ENCODE peak calls at places on chromosomes 2 and 18, in six cellular contexts. One of them, this sample, is unnamed.

GRCh38 chr2:229784791-229785190 is 70.4 kb upstream of the DNER start:
- DNase-seq in activated T-cell treated with anti-CD3 and anti-CD28 coated beads for 24 hours: no peak
- DNase-seq in Daoy: no peak
- DNase-seq in choroid plexus epithelial cell: peak; percentile 38
- DNase-seq in GM19239: no peak
- DNase-seq in retinal pigment epithelial cell: no peak
- DNase-seq in this sample: no peak

GRCh38 chr2:216765810-216766259 is 70.5 kb upstream of the IGFBP5 start:
- DNase-seq in choroid plexus epithelial cell: no peak
- DNase-seq in GM19239: no peak
- DNase-seq in activated T-cell treated with anti-CD3 and anti-CD28 coated beads for 24 hours: no peak
- DNase-seq in Daoy: no peak
- DNase-seq in retinal pigment epithelial cell: no peak
- DNase-seq in this sample: no peak

GRCh38 chr2:97889156-97889555 is 106.6 kb downstream of the TMEM131 start:
- DNase-seq in activated T-cell treated with anti-CD3 and anti-CD28 coated beads for 24 hours: no peak
- DNase-seq in GM19239: no peak
- DNase-seq in Daoy: no peak
- DNase-seq in choroid plexus epithelial cell: no peak
- DNase-seq in retinal pigment epithelial cell: no peak
- DNase-seq in this sample: no peak

GRCh38 chr18:26548144-26549102 is at the start of gene KCTD1:
- DNase-seq in Daoy: peak; percentile 85
- DNase-seq in retinal pigment epithelial cell: peak; percentile 46
- DNase-seq in choroid plexus epithelial cell: peak; percentile 90
- DNase-seq in GM19239: peak; percentile 95
- DNase-seq in activated T-cell treated with anti-CD3 and anti-CD28 coated beads for 24 hours: peak; percentile 66
- DNase-seq in this sample: peak; percentile 63

GRCh38 chr2:128686498-128686861 is 367.8 kb upstream of the HS6ST1 start:
- DNase-seq in choroid plexus epithelial cell: no peak
- DNase-seq in activated T-cell treated with anti-CD3 and anti-CD28 coated beads for 24 hours: no peak
- DNase-seq in GM19239: no peak
- DNase-seq in Daoy: no peak
- DNase-seq in retinal pigment epithelial cell: no peak
- DNase-seq in this sample: no peak

GRCh38 chr2:190412971-190413370 is 4.8 kb downstream of the MFSD6 start:
- DNase-seq in Daoy: no peak
- DNase-seq in retinal pigment epithelial cell: no peak
- DNase-seq in activated T-cell treated with anti-CD3 and anti-CD28 coated beads for 24 hours: no peak
- DNase-seq in choroid plexus epithelial cell: no peak
- DNase-seq in GM19239: no peak
- DNase-seq in this sample: no peak

GRCh38 chr2:227509824-227510619 is 38.1 kb downstream of the AGFG1 start:
- DNase-seq in activated T-cell treated with anti-CD3 and anti-CD28 coated beads for 24 hours: no peak
- DNase-seq in retinal pigment epithelial cell: peak; percentile 17
- DNase-seq in choroid plexus epithelial cell: peak; percentile 53
- DNase-seq in GM19239: no peak
- DNase-seq in Daoy: peak; percentile 28
- DNase-seq in this sample: no peak

GRCh38 chr18:9319333-9319732 is 15.2 kb upstream of the TWSG1 start:
- DNase-seq in retinal pigment epithelial cell: no peak
- DNase-seq in choroid plexus epithelial cell: no peak
- DNase-seq in activated T-cell treated with anti-CD3 and anti-CD28 coated beads for 24 hours: no peak
- DNase-seq in Daoy: no peak
- DNase-seq in GM19239: no peak
- DNase-seq in this sample: no peak

GRCh38 chr2:128557841-128558241 is 239.2 kb upstream of the HS6ST1 start:
- DNase-seq in activated T-cell treated with anti-CD3 and anti-CD28 coated beads for 24 hours: no peak
- DNase-seq in Daoy: no peak
- DNase-seq in retinal pigment epithelial cell: no peak
- DNase-seq in GM19239: no peak
- DNase-seq in choroid plexus epithelial cell: peak; percentile 68
- DNase-seq in this sample: no peak

GRCh38 chr2:24050041-24050655 is 607 bp downstream of the FKBP1B start:
- DNase-seq in retinal pigment epithelial cell: no peak
- DNase-seq in choroid plexus epithelial cell: peak; percentile 21
- DNase-seq in Daoy: peak; percentile 32
- DNase-seq in GM19239: no peak
- DNase-seq in activated T-cell treated with anti-CD3 and anti-CD28 coated beads for 24 hours: no peak
- DNase-seq in this sample: no peak